ENCODE peak calls at places on chromosomes 6 and 20, in ten cellular contexts. One of them, this sample, is unnamed.

GRCh38 chr6:7115452-7116223 is 7.9 kb downstream of the RREB1 start:
- DNase-seq in heart right ventricle: no peak
- DNase-seq in CD8-positive, alpha-beta T cell: no peak
- DNase-seq in EL: no peak
- DNase-seq in HTR-8/SVneo: no peak
- DNase-seq in brain pericyte: no peak
- DNase-seq in tibial nerve: no peak
- DNase-seq in GM12891: no peak
- DNase-seq in fibroblast of the aortic adventitia: peak; percentile 57
- DNase-seq in activated T-helper 1 cell treated with anti-CD3 and anti-CD28 coated beads, Interleukin-2, amount 50 U/mL, for 16 hours: no peak
- DNase-seq in this sample: no peak

GRCh38 chr6:2264932-2265331 is 19.5 kb upstream of the GMDS start:
- DNase-seq in CD8-positive, alpha-beta T cell: no peak
- DNase-seq in GM12891: no peak
- DNase-seq in brain pericyte: no peak
- DNase-seq in activated T-helper 1 cell treated with anti-CD3 and anti-CD28 coated beads, Interleukin-2, amount 50 U/mL, for 16 hours: no peak
- DNase-seq in tibial nerve: no peak
- DNase-seq in heart right ventricle: no peak
- DNase-seq in HTR-8/SVneo: no peak
- DNase-seq in fibroblast of the aortic adventitia: peak; percentile 27
- DNase-seq in EL: peak; percentile 62
- DNase-seq in this sample: no peak

GRCh38 chr20:18588554-18589043 is 745 bp downstream of the DTD1 start:
- DNase-seq in CD8-positive, alpha-beta T cell: no peak
- DNase-seq in tibial nerve: no peak
- DNase-seq in GM12891: no peak
- DNase-seq in fibroblast of the aortic adventitia: no peak
- DNase-seq in heart right ventricle: no peak
- DNase-seq in HTR-8/SVneo: no peak
- DNase-seq in activated T-helper 1 cell treated with anti-CD3 and anti-CD28 coated beads, Interleukin-2, amount 50 U/mL, for 16 hours: no peak
- DNase-seq in EL: no peak
- DNase-seq in brain pericyte: no peak
- DNase-seq in this sample: no peak

GRCh38 chr6:3045369-3045768 is 22.9 kb upstream of the RIPK1 start:
- DNase-seq in heart right ventricle: no peak
- DNase-seq in fibroblast of the aortic adventitia: no peak
- DNase-seq in CD8-positive, alpha-beta T cell: no peak
- DNase-seq in activated T-helper 1 cell treated with anti-CD3 and anti-CD28 coated beads, Interleukin-2, amount 50 U/mL, for 16 hours: no peak
- DNase-seq in GM12891: no peak
- DNase-seq in HTR-8/SVneo: no peak
- DNase-seq in tibial nerve: no peak
- DNase-seq in EL: no peak
- DNase-seq in brain pericyte: no peak
- DNase-seq in this sample: no peak

GRCh38 chr20:44643596-44644383 is 7.7 kb downstream of the ADA start:
- DNase-seq in CD8-positive, alpha-beta T cell: peak; percentile 30
- DNase-seq in HTR-8/SVneo: peak; percentile 93
- DNase-seq in fibroblast of the aortic adventitia: peak; percentile 54
- DNase-seq in heart right ventricle: peak; percentile 76
- DNase-seq in tibial nerve: no peak
- DNase-seq in brain pericyte: peak; percentile 94
- DNase-seq in activated T-helper 1 cell treated with anti-CD3 and anti-CD28 coated beads, Interleukin-2, amount 50 U/mL, for 16 hours: peak; percentile 25
- DNase-seq in EL: peak; percentile 87
- DNase-seq in GM12891: no peak
- DNase-seq in this sample: peak; percentile 48

GRCh38 chr20:10115021-10115420 is 80.2 kb downstream of the ANKEF1 start:
- DNase-seq in fibroblast of the aortic adventitia: peak; percentile 74
- DNase-seq in CD8-positive, alpha-beta T cell: no peak
- DNase-seq in GM12891: no peak
- DNase-seq in activated T-helper 1 cell treated with anti-CD3 and anti-CD28 coated beads, Interleukin-2, amount 50 U/mL, for 16 hours: no peak
- DNase-seq in brain pericyte: no peak
- DNase-seq in heart right ventricle: no peak
- DNase-seq in HTR-8/SVneo: no peak
- DNase-seq in tibial nerve: no peak
- DNase-seq in EL: peak; percentile 87
- DNase-seq in this sample: no peak

GRCh38 chr6:37913210-37913609 is 93.7 kb downstream of the ZFAND3 start:
- DNase-seq in EL: peak; percentile 44
- DNase-seq in brain pericyte: no peak
- DNase-seq in fibroblast of the aortic adventitia: peak; percentile 26
- DNase-seq in GM12891: no peak
- DNase-seq in CD8-positive, alpha-beta T cell: no peak
- DNase-seq in tibial nerve: no peak
- DNase-seq in heart right ventricle: no peak
- DNase-seq in HTR-8/SVneo: no peak
- DNase-seq in activated T-helper 1 cell treated with anti-CD3 and anti-CD28 coated beads, Interleukin-2, amount 50 U/mL, for 16 hours: no peak
- DNase-seq in this sample: no peak

GRCh38 chr20:10596726-10597125 is 77.1 kb downstream of the JAG1 start:
- DNase-seq in brain pericyte: peak; percentile 69
- DNase-seq in fibroblast of the aortic adventitia: peak; percentile 84
- DNase-seq in EL: peak; percentile 80
- DNase-seq in activated T-helper 1 cell treated with anti-CD3 and anti-CD28 coated beads, Interleukin-2, amount 50 U/mL, for 16 hours: no peak
- DNase-seq in CD8-positive, alpha-beta T cell: no peak
- DNase-seq in tibial nerve: no peak
- DNase-seq in heart right ventricle: no peak
- DNase-seq in HTR-8/SVneo: peak; percentile 62
- DNase-seq in GM12891: no peak
- DNase-seq in this sample: no peak

GRCh38 chr6:109340811-109341210 is 41.5 kb downstream of the CD164 start:
- DNase-seq in brain pericyte: no peak
- DNase-seq in tibial nerve: no peak
- DNase-seq in activated T-helper 1 cell treated with anti-CD3 and anti-CD28 coated beads, Interleukin-2, amount 50 U/mL, for 16 hours: no peak
- DNase-seq in HTR-8/SVneo: no peak
- DNase-seq in CD8-positive, alpha-beta T cell: no peak
- DNase-seq in heart right ventricle: no peak
- DNase-seq in EL: no peak
- DNase-seq in GM12891: no peak
- DNase-seq in fibroblast of the aortic adventitia: peak; percentile 47
- DNase-seq in this sample: no peak

GRCh38 chr20:12180107-12180661 is 262.5 kb downstream of the BTBD3 start:
- DNase-seq in CD8-positive, alpha-beta T cell: no peak
- DNase-seq in brain pericyte: no peak
- DNase-seq in heart right ventricle: no peak
- DNase-seq in HTR-8/SVneo: no peak
- DNase-seq in fibroblast of the aortic adventitia: no peak
- DNase-seq in activated T-helper 1 cell treated with anti-CD3 and anti-CD28 coated beads, Interleukin-2, amount 50 U/mL, for 16 hours: no peak
- DNase-seq in EL: no peak
- DNase-seq in GM12891: no peak
- DNase-seq in tibial nerve: no peak
- DNase-seq in this sample: no peak

GRCh38 chr6:4017847-4018193 is 61.1 kb downstream of the FAM217A start:
- DNase-seq in EL: peak; percentile 54
- DNase-seq in HTR-8/SVneo: peak; percentile 23
- DNase-seq in activated T-helper 1 cell treated with anti-CD3 and anti-CD28 coated beads, Interleukin-2, amount 50 U/mL, for 16 hours: no peak
- DNase-seq in brain pericyte: no peak
- DNase-seq in GM12891: no peak
- DNase-seq in CD8-positive, alpha-beta T cell: no peak
- DNase-seq in tibial nerve: no peak
- DNase-seq in fibroblast of the aortic adventitia: peak; percentile 51
- DNase-seq in heart right ventricle: no peak
- DNase-seq in this sample: no peak

GRCh38 chr6:13709698-13710551 is 1.7 kb downstream of the RANBP9 start:
- DNase-seq in GM12891: no peak
- DNase-seq in fibroblast of the aortic adventitia: peak; percentile 56
- DNase-seq in tibial nerve: no peak
- DNase-seq in HTR-8/SVneo: no peak
- DNase-seq in activated T-helper 1 cell treated with anti-CD3 and anti-CD28 coated beads, Interleukin-2, amount 50 U/mL, for 16 hours: no peak
- DNase-seq in brain pericyte: no peak
- DNase-seq in heart right ventricle: no peak
- DNase-seq in CD8-positive, alpha-beta T cell: no peak
- DNase-seq in EL: peak; percentile 56
- DNase-seq in this sample: no peak